ENCODE peak calls at places on chromosomes 7 and 10, in six cellular contexts. C, B, Y, F, K and I are unnamed samples.

GRCh38 chr7:102468416-102469350 is 3.9 kb downstream of the LRWD1 start:
- DNase-seq in C (no peak), B (no peak), Y (no peak), F (peak; percentile 44), K (no peak), I (peak; percentile 2)

GRCh38 chr7:88881136-88881535 is 85.6 kb upstream of the TEX47 start:
- DNase-seq in C (no peak), B (no peak), Y (no peak), F (no peak), K (no peak), I (no peak)

GRCh38 chr7:138512885-138513284 is 52.8 kb downstream of the TRIM24 start:
- DNase-seq in C (no peak), B (no peak), Y (no peak), F (no peak), K (no peak), I (no peak)

GRCh38 chr7:100219271-100219737 is 445 bp upstream of the PVRIG start:
- DNase-seq in C (no peak), B (no peak), Y (no peak), F (no peak), K (no peak), I (no peak)

GRCh38 chr10:28077889-28078288 is 79.0 kb upstream of the ODAD2 start:
- DNase-seq in C (peak; percentile 79), B (peak; percentile 47), Y (no peak), F (no peak), K (no peak), I (no peak)

GRCh38 chr7:13920053-13920697 is 69.3 kb downstream of the ETV1 start:
- DNase-seq in C (peak; percentile 100), B (peak; percentile 100), Y (peak; percentile 69), F (no peak), K (peak; percentile 93), I (no peak)

GRCh38 chr10:37619336-37619735 is 238.1 kb downstream of the ZNF248 start:
- DNase-seq in C (no peak), B (no peak), Y (no peak), F (no peak), K (no peak), I (no peak)

GRCh38 chr7:144027070-144027469 is 21.7 kb upstream of the OR2A5 start:
- DNase-seq in C (no peak), B (peak; percentile 50), Y (no peak), F (no peak), K (peak; percentile 6), I (peak; percentile 30)

GRCh38 chr10:78657622-78658165 is 411.1 kb upstream of the ZMIZ1 start:
- DNase-seq in C (peak; percentile 37), B (peak; percentile 43), Y (peak; percentile 77), F (peak; percentile 94), K (peak; percentile 67), I (peak; percentile 75)

GRCh38 chr10:95377950-95378349 is 87.1 kb upstream of the PDLIM1 start:
- DNase-seq in C (no peak), B (no peak), Y (no peak), F (no peak), K (no peak), I (no peak)

GRCh38 chr7:50793115-50793946 is 10.6 kb upstream of the GRB10 start:
- DNase-seq in C (no peak), B (peak; percentile 36), Y (peak; percentile 72), F (peak; percentile 64), K (peak; percentile 82), I (peak; percentile 11)

GRCh38 chr10:57993302-57993701 is 274.4 kb downstream of the IPMK start:
- DNase-seq in C (no peak), B (no peak), Y (no peak), F (no peak), K (no peak), I (no peak)
- H3K4me2 ChIP-seq in C (no peak overlapping the region), B (no peak overlapping the region), Y (no peak overlapping the region), F (no peak overlapping the region), K (no peak overlapping the region), I (no peak overlapping the region)

DNA sequence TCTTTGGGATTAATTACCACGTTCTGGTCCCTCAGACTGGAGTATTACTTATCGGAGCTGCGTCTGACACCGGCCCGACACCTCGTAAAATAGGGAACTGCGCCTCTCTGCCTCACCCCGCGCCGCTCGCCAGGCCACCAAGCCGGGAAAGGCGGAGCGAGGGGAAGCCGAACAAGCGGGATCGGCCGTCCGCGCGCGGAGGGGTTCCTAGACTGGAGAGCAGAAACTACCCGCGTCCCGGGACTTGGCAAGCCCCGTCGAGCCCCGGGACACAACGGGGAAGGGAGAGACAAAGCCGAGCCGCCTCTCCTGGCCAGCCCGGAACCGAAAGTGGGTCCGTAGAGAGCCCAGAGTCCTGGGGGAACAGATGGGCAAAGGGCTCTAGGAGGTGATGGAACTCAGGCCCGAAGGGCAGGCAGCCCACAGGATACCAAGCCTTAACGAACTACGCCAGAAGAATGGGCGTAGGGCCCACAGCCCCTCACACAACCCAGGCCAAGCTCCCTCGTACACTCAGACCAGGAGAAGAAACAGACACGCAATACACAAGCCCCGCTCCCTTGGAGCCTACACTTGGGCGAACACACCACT is 6.5 kb downstream of the LBX1 start:
- DNase-seq in C (no peak), B (no peak), Y (no peak), F (no peak), K (peak; percentile 63), I (no peak)
- H3K4me1 ChIP-seq in C (peaks cover 39% of the 10 kb centered on the region), B (no peaks in the 10 kb centered on the region), Y (no peaks in the 10 kb centered on the region), F (peaks cover 8% of the 10 kb centered on the region), K (peaks cover 17% of the 10 kb centered on the region), I (no peaks in the 10 kb centered on the region)

GRCh38 chr7:156376317-156376716 is 264.3 kb upstream of the RNF32 start:
- DNase-seq in C (no peak), B (no peak), Y (no peak), F (no peak), K (no peak), I (no peak)

GRCh38 chr7:156378806-156379205 is 261.8 kb upstream of the RNF32 start:
- DNase-seq in C (no peak), B (no peak), Y (no peak), F (no peak), K (no peak), I (no peak)

GRCh38 chr7:156368459-156368858 is 272.1 kb upstream of the RNF32 start:
- DNase-seq in C (no peak), B (no peak), Y (no peak), F (no peak), K (no peak), I (no peak)

GRCh38 chr7:156379242-156380070 is 261.1 kb upstream of the RNF32 start:
- DNase-seq in C (no peak), B (no peak), Y (no peak), F (no peak), K (no peak), I (no peak)

GRCh38 chr7:156374335-156374734 is 266.2 kb upstream of the RNF32 start:
- DNase-seq in C (no peak), B (no peak), Y (no peak), F (no peak), K (no peak), I (peak; percentile 42)
- H3K4me2 ChIP-seq in C (no peak overlapping the region), B (no peak overlapping the region), Y (no peak overlapping the region), F (no peak overlapping the region), K (no peak overlapping the region), I (no peak overlapping the region)

GRCh38 chr10:17174626-17175025 is 26.8 kb downstream of the TRDMT1 start:
- DNase-seq in C (no peak), B (no peak), Y (no peak), F (no peak), K (no peak), I (no peak)
- H3K4me1 ChIP-seq in C (no peaks in the 10 kb centered on the region), B (peaks cover 10% of the 10 kb centered on the region), Y (no peaks in the 10 kb centered on the region), F (no peaks in the 10 kb centered on the region), K (peaks cover 27% of the 10 kb centered on the region), I (no peaks in the 10 kb centered on the region)

DNA sequence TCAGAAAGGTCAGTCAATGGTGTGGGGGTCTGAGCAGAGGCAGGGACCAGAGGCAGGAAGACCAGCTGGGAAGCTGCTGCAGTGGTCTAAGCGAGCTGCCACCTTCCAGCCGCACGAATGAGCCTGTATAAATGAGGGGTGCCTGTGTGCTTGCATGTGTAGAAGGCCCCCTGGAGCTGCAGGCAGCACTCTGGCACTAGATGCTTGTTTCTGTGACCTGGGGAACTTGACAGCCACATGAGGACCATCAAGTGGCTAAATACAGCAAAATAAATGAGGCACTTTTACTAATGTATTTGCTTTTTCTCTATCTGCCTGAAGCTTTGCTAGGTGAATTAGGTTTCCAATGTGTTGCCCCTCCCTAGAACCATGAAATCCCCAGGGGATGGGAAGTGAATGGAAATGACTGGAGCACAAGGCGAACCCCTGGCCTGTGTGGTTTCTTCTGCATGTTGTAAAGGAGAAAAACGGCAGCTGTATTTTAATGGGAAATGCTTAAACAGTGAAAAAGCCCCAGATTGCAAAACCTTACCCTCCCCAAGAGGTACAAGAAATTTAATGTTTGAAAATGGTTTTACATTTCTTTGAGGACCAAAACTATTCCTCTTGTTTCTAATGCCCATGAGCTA is 57.7 kb downstream of the PYROXD2 start:
- DNase-seq in C (no peak), B (peak; percentile 90), Y (no peak), F (no peak), K (no peak), I (no peak)
- H3K4me2 ChIP-seq in C (no peak overlapping the region), B (no peak overlapping the region), Y (no peak overlapping the region), F (no peak overlapping the region), K (no peak overlapping the region), I (no peak overlapping the region)

GRCh38 chr10:43299579-43299978 is 32.7 kb upstream of the RASGEF1A start:
- DNase-seq in C (no peak), B (no peak), Y (no peak), F (no peak), K (no peak), I (no peak)

GRCh38 chr10:43294892-43295291 is 28.0 kb upstream of the RASGEF1A start:
- DNase-seq in C (no peak), B (no peak), Y (no peak), F (no peak), K (no peak), I (no peak)

GRCh38 chr10:43295436-43295835 is 28.6 kb upstream of the RASGEF1A start:
- DNase-seq in C (no peak), B (no peak), Y (no peak), F (no peak), K (no peak), I (no peak)

GRCh38 chr10:43296320-43296719 is 29.5 kb upstream of the RASGEF1A start:
- DNase-seq in C (no peak), B (no peak), Y (no peak), F (no peak), K (no peak), I (no peak)

GRCh38 chr10:43297534-43297933 is 30.7 kb upstream of the RASGEF1A start:
- DNase-seq in C (no peak), B (no peak), Y (no peak), F (no peak), K (no peak), I (no peak)
- H3K4me1 ChIP-seq in C (no peaks in the 10 kb centered on the region), B (no peaks in the 10 kb centered on the region), Y (no peaks in the 10 kb centered on the region), F (peaks cover 5% of the 10 kb centered on the region), K (peaks cover 3% of the 10 kb centered on the region), I (peaks cover 11% of the 10 kb centered on the region)